ENCODE peak calls at places on chromosomes 12 and 14, in four cellular contexts. One of them, this sample, is unnamed.

GRCh38 chr12:34287437-34287836 is 265.1 kb downstream of the ALG10 start:
- DNase-seq in SK-N-SH: peak
- DNase-seq in K562: no peak
- DNase-seq in HCT116: no peak
- DNase-seq in this sample: no peak

GRCh38 chr12:57868870-57869609 is 22.5 kb upstream of the CTDSP2 start:
- DNase-seq in SK-N-SH: peak
- DNase-seq in HCT116: no peak
- DNase-seq in K562: no peak
- DNase-seq in this sample: no peak

GRCh38 chr12:93704122-93704521 is 26.9 kb downstream of the CRADD start:
- DNase-seq in K562: no peak
- DNase-seq in HCT116: no peak
- DNase-seq in SK-N-SH: no peak
- DNase-seq in this sample: no peak

GRCh38 chr12:20030847-20031246 is 337.5 kb upstream of the PDE3A start:
- DNase-seq in K562: no peak
- DNase-seq in HCT116: no peak
- DNase-seq in SK-N-SH: no peak
- DNase-seq in this sample: no peak

GRCh38 chr12:1473418-1473817 is 121.0 kb downstream of the FBXL14 start:
- DNase-seq in K562: no peak
- DNase-seq in HCT116: no peak
- DNase-seq in SK-N-SH: no peak
- DNase-seq in this sample: no peak

GRCh38 chr12:59500915-59501314 is 94.9 kb upstream of the SLC16A7 start:
- DNase-seq in HCT116: no peak
- DNase-seq in K562: no peak
- DNase-seq in SK-N-SH: no peak
- DNase-seq in this sample: no peak

GRCh38 chr12:57385586-57385985 is 45.3 kb downstream of the R3HDM2 start:
- DNase-seq in SK-N-SH: no peak
- DNase-seq in HCT116: no peak
- DNase-seq in K562: no peak
- DNase-seq in this sample: no peak

GRCh38 chr12:117025481-117026151 is 73.6 kb downstream of the TESC start:
- DNase-seq in HCT116: peak
- DNase-seq in SK-N-SH: peak
- DNase-seq in K562: peak
- DNase-seq in this sample: no peak

GRCh38 chr14:68968721-68969120 is 10.4 kb downstream of the ACTN1 start:
- DNase-seq in HCT116: no peak
- DNase-seq in K562: no peak
- DNase-seq in SK-N-SH: no peak
- DNase-seq in this sample: no peak

GRCh38 chr14:89165189-89165809 is 251.7 kb downstream of the FOXN3 start:
- DNase-seq in HCT116: no peak
- DNase-seq in K562: peak
- DNase-seq in SK-N-SH: no peak
- DNase-seq in this sample: peak

GRCh38 chr12:90801776-90802175 is 153.2 kb downstream of the CCER1 start:
- DNase-seq in SK-N-SH: no peak
- DNase-seq in K562: no peak
- DNase-seq in HCT116: no peak
- DNase-seq in this sample: no peak

GRCh38 chr14:94014375-94014774 is 11.8 kb upstream of the OTUB2 start:
- DNase-seq in K562: no peak
- DNase-seq in SK-N-SH: no peak
- DNase-seq in HCT116: no peak
- DNase-seq in this sample: no peak
- H2AFZ ChIP-seq in K562: no peak
- H2AFZ ChIP-seq in SK-N-SH: no peak
- H2AFZ ChIP-seq in HCT116: no peak
- H2AFZ ChIP-seq in this sample: no peak

DNA sequence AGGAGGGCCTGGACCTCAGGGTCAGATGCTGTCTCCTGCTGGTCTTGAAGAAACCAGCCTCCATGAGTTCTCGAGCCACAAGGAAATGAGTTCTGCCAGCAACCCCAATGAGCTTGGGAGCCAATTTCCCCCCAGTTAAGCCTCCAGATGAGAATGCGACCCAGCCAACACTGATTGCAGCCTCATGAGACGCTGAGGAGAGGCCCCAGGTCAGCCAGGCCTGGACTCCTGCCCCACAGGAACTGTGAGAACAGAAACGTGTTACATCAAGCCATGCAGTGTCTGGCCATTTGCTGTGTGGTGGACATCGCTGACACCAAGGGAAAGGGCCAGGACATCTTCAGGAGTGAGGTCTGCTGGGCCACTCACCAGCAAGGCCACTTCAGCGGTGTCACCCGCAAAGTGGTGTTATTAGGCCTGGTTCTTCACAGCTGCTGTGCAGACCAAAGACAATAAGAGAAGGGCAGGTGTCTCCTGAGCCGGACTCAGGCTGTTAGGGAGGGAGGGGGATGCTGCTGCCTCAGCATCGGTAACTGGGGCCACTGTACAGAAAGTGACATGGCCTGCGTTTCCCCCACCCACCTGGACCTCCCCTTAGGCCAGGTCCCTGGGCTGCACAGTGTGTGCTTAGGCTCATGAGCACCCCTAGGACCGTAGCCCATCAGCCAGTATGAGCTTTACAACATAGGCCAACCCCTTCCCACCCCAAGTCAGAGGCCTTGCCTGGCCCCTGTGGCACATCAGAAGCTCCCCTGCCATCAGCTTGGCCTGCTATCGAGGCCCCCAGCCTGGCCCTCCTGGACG is 272.4 kb upstream of the RTL1 start:
- DNase-seq in K562: no peak
- DNase-seq in HCT116: no peak
- DNase-seq in SK-N-SH: peak
- DNase-seq in this sample: no peak
- TF ChIP-seq JUND in K562: no peak
- TF ChIP-seq JUND in HCT116: no peak
- TF ChIP-seq JUND in SK-N-SH: no peak
- TF ChIP-seq JUND in this sample: no peak

GRCh38 chr12:10529603-10530002 is 23.9 kb downstream of the EIF2S3B start:
- DNase-seq in HCT116: no peak
- DNase-seq in K562: no peak
- DNase-seq in SK-N-SH: no peak
- DNase-seq in this sample: no peak
- H2AFZ ChIP-seq in HCT116: no peak
- H2AFZ ChIP-seq in K562: no peak
- H2AFZ ChIP-seq in SK-N-SH: no peak
- H2AFZ ChIP-seq in this sample: no peak

DNA sequence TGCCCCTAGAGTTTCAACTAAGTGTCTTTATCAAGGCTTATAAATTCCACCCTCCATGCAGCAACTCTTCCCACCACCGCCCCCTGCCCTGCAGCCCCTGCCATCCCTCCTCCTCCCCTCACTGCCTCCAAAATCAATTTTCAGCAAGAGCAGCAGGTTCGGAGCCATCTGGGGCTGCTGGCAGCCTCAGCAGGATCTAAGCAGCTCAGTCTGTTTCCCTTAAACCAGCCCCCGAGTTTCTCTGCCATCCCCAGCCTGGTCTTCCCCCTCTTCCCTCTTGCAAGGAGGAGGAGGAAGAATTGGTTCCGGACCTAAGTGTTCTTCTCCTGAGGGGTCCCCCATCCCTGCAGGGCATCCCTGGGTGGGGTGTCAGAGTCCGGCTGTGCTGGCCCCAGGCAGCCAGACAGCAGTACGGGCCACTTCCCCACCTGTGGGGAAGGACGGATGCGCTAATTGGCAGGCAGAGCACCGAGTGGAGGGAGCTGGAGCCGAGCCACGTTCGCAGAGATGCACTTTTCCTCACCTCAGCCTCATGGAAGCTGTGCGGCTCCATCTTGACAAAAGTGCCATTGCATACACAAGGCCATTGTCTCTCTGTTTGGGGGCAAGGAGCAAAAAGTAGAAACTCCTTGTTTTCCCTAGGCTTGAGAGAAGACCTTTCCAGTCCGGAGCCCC is 189.3 kb downstream of the KCNA5 start:
- DNase-seq in HCT116: no peak
- DNase-seq in SK-N-SH: no peak
- DNase-seq in K562: no peak
- DNase-seq in this sample: no peak
- TF ChIP-seq JUND in HCT116: no peak
- TF ChIP-seq JUND in SK-N-SH: no peak
- TF ChIP-seq JUND in K562: no peak
- TF ChIP-seq JUND in this sample: no peak

GRCh38 chr12:124224535-124225110 is 70.3 kb upstream of the RFLNA start:
- DNase-seq in SK-N-SH: no peak
- DNase-seq in HCT116: no peak
- DNase-seq in K562: no peak
- DNase-seq in this sample: no peak
- H2AFZ ChIP-seq in SK-N-SH: no peak
- H2AFZ ChIP-seq in HCT116: no peak
- H2AFZ ChIP-seq in K562: no peak
- H2AFZ ChIP-seq in this sample: no peak

DNA sequence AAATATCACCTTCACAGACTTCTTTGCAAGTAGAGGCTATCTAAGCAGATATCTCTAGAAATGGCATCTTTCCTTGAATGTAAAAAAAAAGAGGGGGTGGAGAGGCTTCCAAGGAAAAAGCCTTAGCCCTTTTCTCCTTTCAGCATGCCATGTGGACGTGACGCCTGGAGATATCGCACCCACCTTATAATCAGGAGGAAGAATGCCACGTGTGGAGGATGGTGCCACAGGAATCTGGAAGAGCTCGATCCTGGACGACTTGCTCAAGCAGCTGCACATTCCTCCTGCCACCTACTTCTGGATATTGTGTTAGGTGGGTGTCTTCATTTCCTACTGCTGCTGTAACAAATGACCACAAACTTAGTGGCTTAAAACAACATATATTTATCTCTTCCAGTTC is 203.6 kb downstream of the NUAK1 start:
- DNase-seq in HCT116: no peak
- DNase-seq in K562: no peak
- DNase-seq in SK-N-SH: no peak
- DNase-seq in this sample: no peak
- TF ChIP-seq JUND in HCT116: no peak
- TF ChIP-seq JUND in K562: no peak
- TF ChIP-seq JUND in SK-N-SH: no peak
- TF ChIP-seq JUND in this sample: no peak

DNA sequence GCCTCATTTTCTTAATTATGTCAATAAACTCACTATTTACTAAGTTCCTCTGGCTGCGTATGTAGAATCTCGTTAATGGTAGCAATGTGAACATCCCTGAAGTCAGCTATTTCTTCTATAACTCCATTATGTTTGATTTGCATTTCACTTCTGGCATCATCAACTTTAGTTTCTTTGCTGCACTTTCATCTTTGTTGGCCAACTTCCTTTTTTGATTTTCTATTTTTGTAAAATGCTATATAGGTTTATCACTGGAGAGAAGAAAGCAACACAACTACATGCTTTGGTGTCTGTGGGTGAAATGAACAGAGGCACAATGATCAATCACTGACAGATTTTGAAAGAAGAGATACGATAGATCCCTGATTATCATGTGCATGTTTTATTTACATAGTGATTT is 58.5 kb upstream of the ATF7IP start:
- DNase-seq in SK-N-SH: no peak
- DNase-seq in K562: no peak
- DNase-seq in HCT116: no peak
- DNase-seq in this sample: no peak
- H2AFZ ChIP-seq in SK-N-SH: no peak
- H2AFZ ChIP-seq in K562: peak
- H2AFZ ChIP-seq in HCT116: no peak
- H2AFZ ChIP-seq in this sample: no peak

GRCh38 chr14:61623927-61624326 is 71.4 kb upstream of the HIF1A start:
- DNase-seq in SK-N-SH: no peak
- DNase-seq in HCT116: no peak
- DNase-seq in K562: no peak
- DNase-seq in this sample: no peak

GRCh38 chr14:61619494-61619893 is 75.8 kb upstream of the HIF1A start:
- DNase-seq in K562: no peak
- DNase-seq in SK-N-SH: no peak
- DNase-seq in HCT116: no peak
- DNase-seq in this sample: no peak

GRCh38 chr14:61621444-61621843 is 73.9 kb upstream of the HIF1A start:
- DNase-seq in K562: no peak
- DNase-seq in HCT116: no peak
- DNase-seq in SK-N-SH: no peak
- DNase-seq in this sample: no peak

GRCh38 chr14:61618448-61618847 is 76.9 kb upstream of the HIF1A start:
- DNase-seq in SK-N-SH: no peak
- DNase-seq in HCT116: no peak
- DNase-seq in K562: no peak
- DNase-seq in this sample: no peak

DNA sequence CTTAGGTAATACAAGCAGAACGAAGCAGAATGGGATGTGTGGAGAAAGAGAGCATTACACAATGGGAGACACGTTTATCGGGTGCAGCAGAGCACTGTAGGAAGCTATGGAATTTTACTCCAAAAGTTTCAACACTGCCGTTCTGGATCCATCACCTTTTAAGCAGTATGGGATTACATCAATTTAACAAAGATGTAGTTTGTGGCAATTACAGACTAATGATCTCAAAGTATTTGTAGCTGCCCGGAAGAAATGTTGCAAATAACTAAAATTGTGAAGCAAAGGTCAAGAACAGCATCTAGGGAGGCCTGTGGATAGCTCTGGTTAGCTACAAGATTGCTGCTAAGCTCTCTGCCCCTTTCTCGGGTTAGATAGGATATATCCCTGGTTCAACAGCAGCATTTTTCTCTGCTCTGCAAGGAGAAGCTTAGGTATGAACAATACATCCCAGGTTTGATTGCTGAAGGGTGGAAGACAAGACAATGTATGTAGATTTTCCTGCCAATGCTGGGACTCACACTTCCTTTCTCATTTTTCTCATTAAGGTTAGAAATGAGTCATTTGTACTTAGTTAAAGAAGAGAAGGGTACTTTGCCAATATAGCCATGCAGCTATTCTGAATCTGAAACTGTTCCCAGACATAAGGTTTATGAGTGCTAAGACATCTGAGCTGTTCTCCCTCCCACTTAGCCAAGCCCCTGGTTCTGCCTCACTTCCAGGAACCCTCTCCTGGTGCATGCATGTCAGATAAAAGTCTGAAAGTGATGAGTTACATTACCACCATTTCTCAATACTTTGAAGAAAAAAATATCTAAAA is 75.0 kb upstream of the HIF1A start:
- DNase-seq in K562: no peak
- DNase-seq in HCT116: no peak
- DNase-seq in SK-N-SH: no peak
- DNase-seq in this sample: peak
- TF ChIP-seq JUND in K562: no peak
- TF ChIP-seq JUND in HCT116: no peak
- TF ChIP-seq JUND in SK-N-SH: no peak
- TF ChIP-seq JUND in this sample: no peak

GRCh38 chr12:53122961-53123468 is 19.7 kb downstream of the SOAT2 start:
- DNase-seq in K562: no peak
- DNase-seq in HCT116: no peak
- DNase-seq in SK-N-SH: peak
- DNase-seq in this sample: no peak
- H2AFZ ChIP-seq in K562: no peak
- H2AFZ ChIP-seq in HCT116: no peak
- H2AFZ ChIP-seq in SK-N-SH: peak
- H2AFZ ChIP-seq in this sample: no peak